ENCODE peak calls at places on chromosome 19, in seven cellular contexts. I is OCI-LY7, B is psoas muscle, N is heart left ventricle, A is breast epithelium, F is BJ, U is AG10803. O is an unnamed sample.

GRCh38 chr19:11160119-11160768 is 4.7 kb upstream of the SPC24 start:
- DNase-seq in A (no peak), U (no peak), F (no peak), B (no peak), I (no peak), N (no peak), O (no peak)

GRCh38 chr19:17797397-17798201 is 2.7 kb downstream of the B3GNT3 start:
- DNase-seq in N (no peak), B (no peak), F (no peak), U (no peak), A (no peak), I (no peak), O (no peak)

GRCh38 chr19:31520633-31521032 is 171.4 kb upstream of the TSHZ3 start:
- DNase-seq in A (no peak), B (no peak), F (no peak), N (no peak), I (no peak), U (no peak), O (no peak)

GRCh38 chr19:13902993-13903555 is 2.8 kb downstream of the BRME1 start:
- DNase-seq in U (no peak), N (no peak), I (peak), A (no peak), F (no peak), B (no peak), O (no peak)

GRCh38 chr19:33250500-33250899 is 24.9 kb upstream of the SLC7A10 start:
- DNase-seq in A (no peak), B (no peak), U (no peak), F (no peak), N (no peak), I (no peak), O (no peak)

GRCh38 chr19:55016017-55016416 is 22.0 kb downstream of the GP6 start:
- DNase-seq in A (no peak), I (no peak), B (no peak), F (no peak), U (no peak), N (no peak), O (no peak)

GRCh38 chr19:23203841-23204344 is 46.3 kb downstream of the ZNF724 start:
- DNase-seq in F (no peak), A (no peak), N (peak), B (peak), I (no peak), U (no peak), O (no peak)

GRCh38 chr19:38079926-38080380 is 144.1 kb downstream of the DPF1 start:
- DNase-seq in B (no peak), N (no peak), U (peak), F (peak), I (peak), A (no peak), O (peak)

GRCh38 chr19:57903298-57904174 is 12.9 kb downstream of the ZNF417 start:
- DNase-seq in N (no peak), A (no peak), F (no peak), I (peak), B (no peak), U (peak), O (no peak)

GRCh38 chr19:38298841-38299680 is 5.0 kb upstream of the C19orf33 start:
- DNase-seq in F (no peak), N (no peak), U (no peak), A (no peak), B (no peak), I (no peak), O (peak)

GRCh38 chr19:49157445-49158224 is at the start of gene TRPM4:
- DNase-seq in B (peak), A (peak), I (no peak), N (peak), F (peak), U (peak), O (no peak)

GRCh38 chr19:46494936-46495788 is 505 bp downstream of the PNMA8B start:
- DNase-seq in N (no peak), F (no peak), U (no peak), B (no peak), I (no peak), A (no peak), O (no peak)

GRCh38 chr19:11248852-11249251 is 9.4 kb downstream of the ANGPTL8 start:
- DNase-seq in A (no peak), B (no peak), I (no peak), F (no peak), N (no peak), U (no peak), O (no peak)

GRCh38 chr19:42528354-42529247 is at the start of gene CEACAM1:
- DNase-seq in U (no peak), B (no peak), I (peak), N (peak), F (no peak), A (peak), O (no peak)

GRCh38 chr19:56131651-56132050 is 9.4 kb upstream of the ZNF444 start:
- DNase-seq in F (no peak), B (no peak), N (no peak), U (no peak), I (no peak), A (no peak), O (no peak)

GRCh38 chr19:56136362-56136761 is 4.7 kb upstream of the ZNF444 start:
- DNase-seq in N (no peak), F (no peak), I (no peak), B (no peak), A (no peak), U (no peak), O (no peak)

GRCh38 chr19:56132316-56132822 is 8.7 kb upstream of the ZNF444 start:
- DNase-seq in U (peak), F (no peak), I (no peak), A (no peak), B (no peak), N (no peak), O (no peak)

GRCh38 chr19:56134655-56134922 is 6.5 kb upstream of the ZNF444 start:
- DNase-seq in B (no peak), F (no peak), A (no peak), U (no peak), I (no peak), N (no peak), O (no peak)

GRCh38 chr19:56133858-56134654 is 7.0 kb upstream of the ZNF444 start:
- DNase-seq in F (no peak), I (no peak), U (no peak), N (no peak), A (no peak), B (no peak), O (no peak)
- H3K4me3 ChIP-seq in F (no peak), I (no peak), U (no peak), N (no peak), A (no peak), B (no peak), O (no peak)

GRCh38 chr19:4279530-4280422 is 710 bp downstream of the SHD start:
- DNase-seq in A (no peak), I (no peak), U (no peak), B (no peak), N (no peak), F (no peak), O (no peak)
- H3K4me3 ChIP-seq in A (no peak), I (no peak), U (no peak), B (peak), N (peak), F (no peak), O (no peak)

DNA sequence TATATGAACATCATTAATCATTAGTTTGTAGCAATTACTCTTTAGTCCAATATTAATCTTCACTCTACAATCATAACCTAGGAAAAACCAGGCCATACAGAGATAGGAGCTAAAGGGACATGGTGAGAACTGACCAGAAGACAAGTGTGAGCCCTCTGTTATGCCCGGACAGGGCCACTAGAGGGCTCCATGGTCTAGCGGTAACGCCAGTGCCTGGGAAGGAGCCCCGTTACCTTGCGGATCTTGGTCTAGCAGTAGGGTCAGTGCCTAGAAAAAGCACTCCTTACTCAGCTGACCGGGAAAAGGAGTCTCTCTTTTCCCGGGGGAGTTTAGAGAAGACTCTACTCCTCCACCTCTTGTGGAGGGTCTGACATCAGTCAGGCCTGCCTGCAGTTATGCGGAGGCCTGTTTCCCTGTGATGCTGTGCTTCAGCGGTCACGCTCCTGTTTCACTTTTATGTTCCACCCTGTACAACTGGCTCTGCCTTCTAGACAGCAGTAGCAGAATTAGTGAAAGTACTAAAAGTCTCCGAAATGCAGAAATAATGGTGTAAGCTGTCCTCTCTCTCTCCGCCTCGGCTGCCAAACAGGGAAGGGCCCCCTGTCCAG is 13.8 kb downstream of the OR7D4 start:
- DNase-seq in I (peak), U (peak), F (peak), A (peak), B (peak), N (peak), O (peak)
- H3K4me3 ChIP-seq in I (no peak), U (peak), F (peak), A (no peak), B (peak), N (peak), O (peak)

GRCh38 chr19:3785938-3786824 is at the start of gene MATK:
- DNase-seq in F (no peak), I (no peak), N (no peak), U (no peak), B (no peak), A (no peak), O (no peak)

GRCh38 chr19:3782903-3783302 is 3.3 kb downstream of the MATK start:
- DNase-seq in N (no peak), F (no peak), B (no peak), U (no peak), I (no peak), A (no peak), O (no peak)

GRCh38 chr19:3783660-3784584 is 2.3 kb downstream of the MATK start:
- DNase-seq in I (no peak), B (no peak), N (no peak), F (no peak), A (no peak), U (no peak), O (no peak)

GRCh38 chr19:3785464-3785937 is 680 bp downstream of the MATK start:
- DNase-seq in I (no peak), N (no peak), B (no peak), F (no peak), A (no peak), U (no peak), O (no peak)

GRCh38 chr19:3784607-3785463 is 1.3 kb downstream of the MATK start:
- DNase-seq in I (no peak), U (no peak), B (no peak), N (no peak), A (no peak), F (no peak), O (no peak)
- H3K4me3 ChIP-seq in I (no peak), U (no peak), B (no peak), N (peak), A (no peak), F (no peak), O (peak)

GRCh38 chr19:1240925-1241324 is 626 bp upstream of the ATP5F1D start:
- DNase-seq in A (no peak), U (no peak), N (no peak), B (no peak), I (no peak), F (no peak), O (no peak)
- H3K4me3 ChIP-seq in A (no peak), U (no peak), N (peak), B (peak), I (peak), F (peak), O (peak)

GRCh38 chr19:43782689-43783231 is 2.0 kb upstream of the KCNN4 start:
- DNase-seq in I (peak), F (no peak), A (peak), U (no peak), N (no peak), B (no peak), O (no peak)

GRCh38 chr19:43783636-43784035 is 2.9 kb upstream of the KCNN4 start:
- DNase-seq in A (no peak), U (no peak), I (no peak), F (no peak), B (no peak), N (no peak), O (no peak)

GRCh38 chr19:43784981-43785808 is 4.4 kb upstream of the KCNN4 start:
- DNase-seq in I (peak), B (no peak), F (no peak), N (peak), U (peak), A (peak), O (no peak)

GRCh38 chr19:43782311-43782660 is 1.5 kb upstream of the KCNN4 start:
- DNase-seq in F (no peak), U (no peak), A (no peak), B (no peak), N (no peak), I (no peak), O (no peak)

GRCh38 chr19:43784251-43784980 is 3.6 kb upstream of the KCNN4 start:
- DNase-seq in U (peak), N (no peak), I (peak), A (peak), B (no peak), F (no peak), O (peak)
- H3K4me3 ChIP-seq in U (no peak), N (no peak), I (peak), A (no peak), B (no peak), F (no peak), O (no peak)

GRCh38 chr19:21841081-21841783 is 5.2 kb upstream of the ZNF43 start:
- DNase-seq in N (no peak), U (no peak), B (no peak), A (no peak), F (no peak), I (no peak), O (no peak)
- H3K4me3 ChIP-seq in N (no peak), U (no peak), B (no peak), A (no peak), F (no peak), I (no peak), O (no peak)

GRCh38 chr19:44954278-44954648 is 917 bp upstream of the CLPTM1 start:
- DNase-seq in A (no peak), I (no peak), F (no peak), U (no peak), N (no peak), B (no peak), O (no peak)
- H3K4me3 ChIP-seq in A (peak), I (peak), F (peak), U (peak), N (peak), B (peak), O (peak)